ENCODE peak calls at places on chromosomes 16 and 17, in four cellular contexts. One of them, this sample, is unnamed.

GRCh38 chr17:41655611-41656111 is 31.3 kb upstream of the KRT17 start:
- DNase-seq in K562: no peak
- DNase-seq in IMR-90: no peak
- DNase-seq in keratinocyte: peak; percentile 98
- DNase-seq in this sample: no peak

GRCh38 chr16:10385725-10386516 is at the start of gene ATF7IP2:
- DNase-seq in IMR-90: peak; percentile 77
- DNase-seq in keratinocyte: peak; percentile 26
- DNase-seq in K562: peak; percentile 96
- DNase-seq in this sample: peak; percentile 95

GRCh38 chr17:67942810-67943209 is 53.5 kb downstream of the C17orf58 start:
- DNase-seq in K562: peak; percentile 22
- DNase-seq in keratinocyte: no peak
- DNase-seq in IMR-90: peak; percentile 8
- DNase-seq in this sample: peak; percentile 44

GRCh38 chr17:61325382-61326073 is 74.1 kb upstream of the TBX2 start:
- DNase-seq in K562: no peak
- DNase-seq in IMR-90: peak; percentile 81
- DNase-seq in keratinocyte: no peak
- DNase-seq in this sample: no peak

GRCh38 chr17:63610854-63611253 is 10.2 kb downstream of the TACO1 start:
- DNase-seq in K562: no peak
- DNase-seq in keratinocyte: no peak
- DNase-seq in IMR-90: no peak
- DNase-seq in this sample: no peak

GRCh38 chr16:56525154-56525720 is 5.4 kb upstream of the BBS2 start:
- DNase-seq in K562: no peak
- DNase-seq in IMR-90: peak; percentile 57
- DNase-seq in keratinocyte: no peak
- DNase-seq in this sample: no peak

GRCh38 chr16:4780235-4780634 is 7.9 kb downstream of the SEPTIN12 start:
- DNase-seq in K562: no peak
- DNase-seq in IMR-90: peak; percentile 23
- DNase-seq in keratinocyte: no peak
- DNase-seq in this sample: no peak

GRCh38 chr16:66427871-66428681 is 981 bp downstream of the BEAN1 start:
- DNase-seq in K562: no peak
- DNase-seq in IMR-90: no peak
- DNase-seq in keratinocyte: no peak
- DNase-seq in this sample: no peak

GRCh38 chr16:65415460-65415859 is 293.6 kb upstream of the CDH11 start:
- DNase-seq in IMR-90: peak; percentile 12
- DNase-seq in keratinocyte: no peak
- DNase-seq in K562: no peak
- DNase-seq in this sample: no peak

GRCh38 chr17:73010414-73010813 is 82.1 kb downstream of the SLC39A11 start:
- DNase-seq in IMR-90: no peak
- DNase-seq in keratinocyte: no peak
- DNase-seq in K562: no peak
- DNase-seq in this sample: peak; percentile 14

GRCh38 chr16:54280751-54281150 is 5.8 kb downstream of the IRX3 start:
- DNase-seq in keratinocyte: no peak
- DNase-seq in K562: no peak
- DNase-seq in IMR-90: no peak
- DNase-seq in this sample: no peak

GRCh38 chr17:35467824-35468223 is 19.3 kb upstream of the SLFN13 start:
- DNase-seq in K562: no peak
- DNase-seq in keratinocyte: no peak
- DNase-seq in IMR-90: no peak
- DNase-seq in this sample: no peak

GRCh38 chr16:49620158-49620867 is 235.6 kb downstream of the ZNF423 start:
- DNase-seq in keratinocyte: no peak
- DNase-seq in IMR-90: peak; percentile 53
- DNase-seq in K562: peak; percentile 79
- DNase-seq in this sample: peak; percentile 71

GRCh38 chr17:44610871-44611270 is 45.4 kb upstream of the MEIOC start:
- DNase-seq in keratinocyte: no peak
- DNase-seq in IMR-90: no peak
- DNase-seq in K562: no peak
- DNase-seq in this sample: peak; percentile 91

GRCh38 chr16:82456683-82457082 is 170.1 kb upstream of the CDH13 start:
- DNase-seq in keratinocyte: no peak
- DNase-seq in K562: peak; percentile 60
- DNase-seq in IMR-90: peak; percentile 36
- DNase-seq in this sample: peak; percentile 62

GRCh38 chr17:6420173-6420641 is 14.7 kb downstream of the AIPL1 start:
- DNase-seq in K562: no peak
- DNase-seq in IMR-90: peak; percentile 1
- DNase-seq in keratinocyte: no peak
- DNase-seq in this sample: no peak

GRCh38 chr17:36793976-36794375 is 143.3 kb upstream of the LHX1 start:
- DNase-seq in IMR-90: no peak
- DNase-seq in keratinocyte: no peak
- DNase-seq in K562: no peak
- DNase-seq in this sample: no peak

GRCh38 chr17:36791150-36791653 is 146.1 kb upstream of the LHX1 start:
- DNase-seq in keratinocyte: no peak
- DNase-seq in K562: no peak
- DNase-seq in IMR-90: no peak
- DNase-seq in this sample: no peak

GRCh38 chr17:36786867-36787266 is 150.4 kb upstream of the LHX1 start:
- DNase-seq in K562: no peak
- DNase-seq in keratinocyte: no peak
- DNase-seq in IMR-90: no peak
- DNase-seq in this sample: no peak

GRCh38 chr17:36792849-36793248 is 144.4 kb upstream of the LHX1 start:
- DNase-seq in keratinocyte: no peak
- DNase-seq in K562: no peak
- DNase-seq in IMR-90: no peak
- DNase-seq in this sample: no peak

GRCh38 chr17:36791961-36792475 is 145.3 kb upstream of the LHX1 start:
- DNase-seq in keratinocyte: no peak
- DNase-seq in IMR-90: no peak
- DNase-seq in K562: no peak
- DNase-seq in this sample: no peak
- H3K4me3 ChIP-seq in keratinocyte: no peak overlapping the region
- H3K4me3 ChIP-seq in IMR-90: no peak overlapping the region
- H3K4me3 ChIP-seq in K562: no peak overlapping the region
- H3K4me3 ChIP-seq in this sample: no peak overlapping the region

GRCh38 chr16:89511352-89511751 is 3.1 kb downstream of the SPG7 start:
- DNase-seq in K562: no peak
- DNase-seq in IMR-90: no peak
- DNase-seq in keratinocyte: no peak
- DNase-seq in this sample: no peak
- H3K9me1 ChIP-seq in K562: no peaks in the 10 kb centered on the region
- H3K9me1 ChIP-seq in IMR-90: peaks cover 3% of the 10 kb centered on the region
- H3K9me1 ChIP-seq in keratinocyte: no peaks in the 10 kb centered on the region
- H3K9me1 ChIP-seq in this sample: no peaks in the 10 kb centered on the region

GRCh38 chr17:57678393-57678792 is 66.7 kb downstream of the CCDC182 start:
- DNase-seq in K562: no peak
- DNase-seq in keratinocyte: no peak
- DNase-seq in IMR-90: no peak
- DNase-seq in this sample: no peak
- H3K9ac ChIP-seq in K562: no peak overlapping the region
- H3K9ac ChIP-seq in keratinocyte: no peak overlapping the region
- H3K9ac ChIP-seq in IMR-90: no peak overlapping the region
- H3K9ac ChIP-seq in this sample: no peak overlapping the region

GRCh38 chr16:3074860-3075545 is 9.6 kb downstream of the IL32 start:
- DNase-seq in IMR-90: no peak
- DNase-seq in keratinocyte: no peak
- DNase-seq in K562: no peak
- DNase-seq in this sample: no peak
- H3K4me3 ChIP-seq in IMR-90: no peak overlapping the region
- H3K4me3 ChIP-seq in keratinocyte: no peak overlapping the region
- H3K4me3 ChIP-seq in K562: no peak overlapping the region
- H3K4me3 ChIP-seq in this sample: no peak overlapping the region

GRCh38 chr16:69928856-69929400 is 22.2 kb upstream of the CLEC18A start:
- DNase-seq in IMR-90: no peak
- DNase-seq in keratinocyte: no peak
- DNase-seq in K562: no peak
- DNase-seq in this sample: no peak

GRCh38 chr16:69929480-69929879 is 21.7 kb upstream of the CLEC18A start:
- DNase-seq in keratinocyte: no peak
- DNase-seq in K562: no peak
- DNase-seq in IMR-90: no peak
- DNase-seq in this sample: no peak

GRCh38 chr16:69925311-69925710 is 25.8 kb upstream of the CLEC18A start:
- DNase-seq in IMR-90: no peak
- DNase-seq in keratinocyte: no peak
- DNase-seq in K562: no peak
- DNase-seq in this sample: no peak

GRCh38 chr16:69926241-69926640 is 24.9 kb upstream of the CLEC18A start:
- DNase-seq in keratinocyte: no peak
- DNase-seq in K562: no peak
- DNase-seq in IMR-90: no peak
- DNase-seq in this sample: no peak

GRCh38 chr16:69927056-69927757 is 23.9 kb upstream of the CLEC18A start:
- DNase-seq in K562: no peak
- DNase-seq in keratinocyte: no peak
- DNase-seq in IMR-90: peak; percentile 60
- DNase-seq in this sample: no peak
- H3K9me1 ChIP-seq in K562: no peaks in the 10 kb centered on the region
- H3K9me1 ChIP-seq in keratinocyte: no peaks in the 10 kb centered on the region
- H3K9me1 ChIP-seq in IMR-90: peaks cover 13% of the 10 kb centered on the region
- H3K9me1 ChIP-seq in this sample: no peaks in the 10 kb centered on the region

DNA sequence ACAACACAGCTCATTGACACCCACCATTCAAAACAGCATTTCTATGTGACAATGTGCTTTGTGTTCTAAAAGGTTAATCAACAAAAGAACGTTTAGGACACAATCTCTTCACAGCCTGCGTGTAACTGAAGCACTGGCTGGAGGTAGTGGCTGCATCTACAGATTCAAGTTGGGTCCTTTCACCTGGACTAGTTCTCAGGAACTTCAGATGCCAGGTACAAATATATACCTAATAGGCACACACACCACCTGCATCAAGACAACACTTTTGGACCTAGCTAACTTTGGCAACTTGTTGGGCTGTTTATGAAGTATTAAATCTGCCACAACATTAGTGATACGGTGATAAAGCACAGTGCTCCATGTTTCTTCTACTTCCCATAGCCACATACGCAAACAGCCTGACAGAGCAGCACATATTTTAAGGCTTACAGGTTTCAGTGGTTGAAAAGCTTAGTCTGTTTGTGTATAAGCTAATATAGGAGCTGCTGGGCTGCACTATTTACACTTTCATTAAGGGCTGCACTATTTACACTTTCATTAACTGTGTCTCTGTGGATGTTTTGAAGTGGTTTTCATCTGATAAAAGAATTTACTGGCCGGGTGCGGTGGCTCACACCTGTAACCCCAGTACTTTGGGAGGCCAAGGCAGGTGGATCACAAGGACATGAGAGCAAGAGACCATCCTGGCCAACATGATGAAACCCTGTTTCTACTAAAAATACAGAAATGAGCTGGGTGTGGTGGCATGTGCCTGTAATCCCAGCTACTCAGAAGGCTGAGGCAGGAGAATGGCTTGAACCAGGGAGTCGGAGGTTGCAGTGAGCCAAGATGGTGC is 132.6 kb downstream of the PARN start:
- DNase-seq in K562: no peak
- DNase-seq in keratinocyte: no peak
- DNase-seq in IMR-90: peak; percentile 29
- DNase-seq in this sample: no peak
- H3K9ac ChIP-seq in K562: no peak overlapping the region
- H3K9ac ChIP-seq in keratinocyte: no peak overlapping the region
- H3K9ac ChIP-seq in IMR-90: no peak overlapping the region
- H3K9ac ChIP-seq in this sample: no peak overlapping the region

GRCh38 chr17:77462101-77462500 is 321.3 kb downstream of the SEC14L1 start:
- DNase-seq in IMR-90: no peak
- DNase-seq in keratinocyte: no peak
- DNase-seq in K562: no peak
- DNase-seq in this sample: no peak

GRCh38 chr17:77461277-77462057 is 320.7 kb downstream of the SEC14L1 start:
- DNase-seq in IMR-90: no peak
- DNase-seq in K562: no peak
- DNase-seq in keratinocyte: no peak
- DNase-seq in this sample: no peak

GRCh38 chr17:77458202-77459017 is 317.6 kb downstream of the SEC14L1 start:
- DNase-seq in K562: no peak
- DNase-seq in IMR-90: no peak
- DNase-seq in keratinocyte: no peak
- DNase-seq in this sample: no peak

GRCh38 chr17:77459018-77459755 is 318.4 kb downstream of the SEC14L1 start:
- DNase-seq in IMR-90: no peak
- DNase-seq in keratinocyte: no peak
- DNase-seq in K562: no peak
- DNase-seq in this sample: no peak

DNA sequence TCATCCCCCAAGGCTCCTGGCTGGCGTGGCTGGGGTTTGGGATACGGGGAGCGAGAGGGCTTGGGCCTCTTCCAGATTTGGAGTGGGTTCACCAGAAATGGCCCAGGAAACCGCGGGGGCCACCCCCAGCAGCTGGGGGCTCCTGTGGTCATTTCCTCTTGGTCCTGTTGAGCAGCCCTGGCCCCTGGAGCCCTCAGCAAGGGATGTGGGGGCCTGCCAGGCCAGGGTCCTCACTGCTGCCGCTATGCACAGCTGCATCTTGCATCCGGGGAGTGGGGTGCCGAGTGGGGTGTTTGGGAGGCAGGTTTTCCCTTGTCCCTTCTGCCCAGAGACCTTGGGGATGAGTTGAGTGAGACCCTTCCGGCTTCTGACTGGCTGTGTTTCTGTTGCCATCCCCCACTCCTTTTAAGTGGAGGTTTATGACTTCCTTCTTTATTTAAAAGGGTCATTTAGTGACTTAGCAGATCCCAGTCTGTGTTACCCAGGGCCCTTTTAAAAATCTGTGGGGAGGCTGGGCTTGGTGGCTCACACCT is 319.8 kb downstream of the SEC14L1 start:
- DNase-seq in IMR-90: no peak
- DNase-seq in K562: no peak
- DNase-seq in keratinocyte: no peak
- DNase-seq in this sample: no peak
- H3K4me3 ChIP-seq in IMR-90: no peak overlapping the region
- H3K4me3 ChIP-seq in K562: no peak overlapping the region
- H3K4me3 ChIP-seq in keratinocyte: no peak overlapping the region
- H3K4me3 ChIP-seq in this sample: no peak overlapping the region

DNA sequence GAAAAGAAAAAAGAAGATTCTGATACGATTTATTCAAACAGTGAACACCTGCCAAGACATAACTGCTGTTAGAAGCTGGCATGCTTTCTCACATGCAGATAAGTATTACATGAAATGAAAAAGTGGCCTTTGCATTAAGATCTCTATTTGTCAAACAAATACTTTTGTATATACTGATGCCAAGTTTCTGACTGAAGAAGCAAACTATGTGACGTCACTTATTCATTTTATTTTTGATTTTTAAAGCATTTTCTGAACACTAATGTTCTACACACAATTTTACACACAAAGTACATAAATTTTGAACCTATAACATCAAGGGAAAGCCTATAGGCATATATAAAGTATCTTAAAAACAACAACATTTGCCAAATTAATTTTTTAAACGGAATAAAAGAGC is 153.8 kb downstream of the CEP112 start:
- DNase-seq in keratinocyte: no peak
- DNase-seq in K562: no peak
- DNase-seq in IMR-90: no peak
- DNase-seq in this sample: no peak
- H3K9me1 ChIP-seq in keratinocyte: no peaks in the 10 kb centered on the region
- H3K9me1 ChIP-seq in K562: no peaks in the 10 kb centered on the region
- H3K9me1 ChIP-seq in IMR-90: peaks cover 3% of the 10 kb centered on the region
- H3K9me1 ChIP-seq in this sample: no peaks in the 10 kb centered on the region

GRCh38 chr16:1812732-1813163 is 13.9 kb downstream of the HAGH start:
- DNase-seq in K562: peak; percentile 79
- DNase-seq in IMR-90: peak; percentile 85
- DNase-seq in keratinocyte: no peak
- DNase-seq in this sample: peak; percentile 39
- H3K9ac ChIP-seq in K562: no peak overlapping the region
- H3K9ac ChIP-seq in IMR-90: no peak overlapping the region
- H3K9ac ChIP-seq in keratinocyte: no peak overlapping the region
- H3K9ac ChIP-seq in this sample: no peak overlapping the region